ENCODE peak calls at places on chromosomes 1 and 21, in five cellular contexts. H, N, L, M and P are unnamed samples.

GRCh38 chr1:173364827-173365226 is 112.3 kb upstream of the PRDX6 start:
- DNase-seq in H (no peak), N (no peak), M (no peak), L (no peak), P (no peak)

GRCh38 chr1:21541835-21542234 is 32.6 kb downstream of the ALPL start:
- DNase-seq in N (no peak), L (no peak), H (peak; percentile 76), M (no peak), P (peak; percentile 60)

GRCh38 chr1:195763907-195764183 is 844.4 kb downstream of the KCNT2 start:
- DNase-seq in M (no peak), H (no peak), N (no peak), L (no peak), P (no peak)

GRCh38 chr1:59292557-59292956 is 4.3 kb upstream of the FGGY start:
- DNase-seq in L (no peak), H (no peak), N (no peak), M (no peak), P (peak; percentile 61)

GRCh38 chr1:40411294-40411693 is 37.8 kb downstream of the SMAP2 start:
- DNase-seq in L (no peak), M (no peak), H (no peak), N (no peak), P (no peak)

GRCh38 chr21:18951291-18952038 is 547.9 kb upstream of the TMPRSS15 start:
- DNase-seq in M (no peak), L (no peak), H (no peak), N (no peak), P (no peak)

GRCh38 chr1:9892563-9893528 is 17.2 kb downstream of the CTNNBIP1 start:
- DNase-seq in M (peak; percentile 63), L (no peak), N (no peak), H (peak; percentile 88), P (peak; percentile 88)

GRCh38 chr1:89724369-89725015 is 91.6 kb downstream of the LRRC8C start:
- DNase-seq in H (peak; percentile 51), M (no peak), L (no peak), N (no peak), P (peak; percentile 64)

GRCh38 chr21:45636921-45637646 is 6.4 kb upstream of the PCBP3 start:
- DNase-seq in L (no peak), M (no peak), H (no peak), N (peak; percentile 17), P (no peak)